ENCODE peak calls at places on chromosomes 16 and 17, in five cellular contexts. One of them, this sample, is unnamed.
A peak's percentile ranks its signal among the peaks of the same experiment; 100 is the strongest.

GRCh38 chr17:10547351-10547750 is 2.1 kb downstream of the MYH2 start:
- DNase-seq in NCI-H1048: no peak
- DNase-seq in PC-3: no peak
- DNase-seq in foreskin keratinocyte: no peak
- DNase-seq in activated CD8-positive, alpha-beta memory T cell treated with anti-CD3 and anti-CD28 coated beads, Interleukin-2, amount 50 U/mL, for 4 hours: no peak
- DNase-seq in this sample: no peak

GRCh38 chr17:2158011-2158410 is 103.1 kb downstream of the HIC1 start:
- DNase-seq in NCI-H1048: no peak
- DNase-seq in activated CD8-positive, alpha-beta memory T cell treated with anti-CD3 and anti-CD28 coated beads, Interleukin-2, amount 50 U/mL, for 4 hours: no peak
- DNase-seq in PC-3: no peak
- DNase-seq in foreskin keratinocyte: no peak
- DNase-seq in this sample: peak; percentile 45

GRCh38 chr17:37743612-37743874 is 1.3 kb downstream of the HNF1B start:
- DNase-seq in activated CD8-positive, alpha-beta memory T cell treated with anti-CD3 and anti-CD28 coated beads, Interleukin-2, amount 50 U/mL, for 4 hours: no peak
- DNase-seq in NCI-H1048: no peak
- DNase-seq in PC-3: no peak
- DNase-seq in foreskin keratinocyte: no peak
- DNase-seq in this sample: no peak

GRCh38 chr17:49565948-49566491 is 9.7 kb upstream of the NXPH3 start:
- DNase-seq in foreskin keratinocyte: no peak
- DNase-seq in NCI-H1048: no peak
- DNase-seq in PC-3: peak; percentile 46
- DNase-seq in activated CD8-positive, alpha-beta memory T cell treated with anti-CD3 and anti-CD28 coated beads, Interleukin-2, amount 50 U/mL, for 4 hours: no peak
- DNase-seq in this sample: no peak

GRCh38 chr17:49739662-49740271 is 24.2 kb downstream of the FAM117A start:
- DNase-seq in activated CD8-positive, alpha-beta memory T cell treated with anti-CD3 and anti-CD28 coated beads, Interleukin-2, amount 50 U/mL, for 4 hours: peak; percentile 88
- DNase-seq in NCI-H1048: no peak
- DNase-seq in foreskin keratinocyte: peak; percentile 30
- DNase-seq in PC-3: no peak
- DNase-seq in this sample: no peak

GRCh38 chr17:15965510-15965909 is 20.6 kb downstream of the ADORA2B start:
- DNase-seq in foreskin keratinocyte: no peak
- DNase-seq in activated CD8-positive, alpha-beta memory T cell treated with anti-CD3 and anti-CD28 coated beads, Interleukin-2, amount 50 U/mL, for 4 hours: no peak
- DNase-seq in PC-3: no peak
- DNase-seq in NCI-H1048: no peak
- DNase-seq in this sample: no peak

GRCh38 chr16:29317269-29317668 is 89.2 kb downstream of the NPIPB11 start:
- DNase-seq in activated CD8-positive, alpha-beta memory T cell treated with anti-CD3 and anti-CD28 coated beads, Interleukin-2, amount 50 U/mL, for 4 hours: no peak
- DNase-seq in PC-3: no peak
- DNase-seq in foreskin keratinocyte: no peak
- DNase-seq in NCI-H1048: no peak
- DNase-seq in this sample: no peak

GRCh38 chr16:3059041-3059722 is 6.3 kb upstream of the IL32 start:
- DNase-seq in NCI-H1048: no peak
- DNase-seq in activated CD8-positive, alpha-beta memory T cell treated with anti-CD3 and anti-CD28 coated beads, Interleukin-2, amount 50 U/mL, for 4 hours: peak; percentile 87
- DNase-seq in foreskin keratinocyte: no peak
- DNase-seq in PC-3: peak; percentile 83
- DNase-seq in this sample: peak; percentile 87

GRCh38 chr16:21301168-21301894 is 23.2 kb upstream of the CRYM start:
- DNase-seq in foreskin keratinocyte: peak; percentile 75
- DNase-seq in activated CD8-positive, alpha-beta memory T cell treated with anti-CD3 and anti-CD28 coated beads, Interleukin-2, amount 50 U/mL, for 4 hours: peak; percentile 21
- DNase-seq in NCI-H1048: peak; percentile 17
- DNase-seq in PC-3: peak; percentile 76
- DNase-seq in this sample: peak; percentile 91

This sample was measured in RWPE1.